ENCODE peak calls at places on chromosomes 16 and 17, in ten cellular contexts. E is WTC11; M is cardiac fibroblast; C is activated gamma-delta T cell treated with anti-CD3 and anti-CD28 coated beads, Interleukin-2, amount 50 U/mL, for 16 hours; L is NCI-H1048; W is stimulated activated CD4-positive, alpha-beta T cell treated with anti-CD3 and anti-CD28 coated beads, Interleukin-4, amount 100 ng/mL, for 24 hours; U is fibroblast of mammary gland; Y is NCI-H774; V is A172; O is naive thymus-derived CD8-positive, alpha-beta T cell. J is an unnamed sample.

GRCh38 chr16:88601313-88602036 is 31.3 kb downstream of the ZC3H18 start:
- DNase-seq in W (no peak), O (no peak), V (no peak), L (no peak), U (no peak), Y (no peak), C (no peak), E (no peak), M (no peak), J (no peak)

GRCh38 chr17:55577687-55578086 is 66.4 kb upstream of the SMIM36 start:
- DNase-seq in O (no peak), E (no peak), C (no peak), W (peak; percentile 52), V (peak; percentile 51), Y (no peak), M (peak; percentile 14), L (no peak), U (peak; percentile 54), J (no peak)

GRCh38 chr16:67842509-67843342 is 606 bp downstream of the THAP11 start:
- DNase-seq in W (peak; percentile 62), M (peak; percentile 66), C (peak; percentile 45), V (no peak), L (no peak), E (peak; percentile 59), Y (no peak), O (peak; percentile 47), U (peak; percentile 45), J (no peak)

GRCh38 chr17:79631640-79632431 is 21.0 kb upstream of the RBFOX3 start:
- DNase-seq in C (no peak), W (peak; percentile 0), E (peak; percentile 4), O (no peak), Y (no peak), U (no peak), M (no peak), V (no peak), L (no peak), J (no peak)

GRCh38 chr17:28575126-28575795 is 1.4 kb downstream of the ALDOC start:
- DNase-seq in M (peak; percentile 23), V (no peak), O (no peak), E (no peak), Y (no peak), W (no peak), U (no peak), L (no peak), C (no peak), J (no peak)

GRCh38 chr17:34852614-34853013 is 108.6 kb downstream of the CCT6B start:
- DNase-seq in O (no peak), E (no peak), U (no peak), W (no peak), Y (peak; percentile 0), C (no peak), M (no peak), V (peak; percentile 32), L (no peak), J (no peak)

GRCh38 chr17:72342582-72343527 is 222.0 kb downstream of the SOX9 start:
- DNase-seq in L (no peak), Y (no peak), E (no peak), C (no peak), V (no peak), U (peak; percentile 43), M (peak; percentile 37), W (no peak), O (no peak), J (no peak)

GRCh38 chr17:45837187-45837586 is 7.5 kb upstream of the SPPL2C start:
- DNase-seq in U (no peak), W (no peak), C (no peak), Y (no peak), V (no peak), O (no peak), E (no peak), L (no peak), M (no peak), J (no peak)

GRCh38 chr16:81562174-81562849 is 117.7 kb downstream of the CMIP start:
- DNase-seq in L (no peak), V (no peak), M (no peak), Y (no peak), W (no peak), E (no peak), U (no peak), C (no peak), O (no peak), J (no peak)

GRCh38 chr16:17238285-17239028 is 232.3 kb downstream of the XYLT1 start:
- DNase-seq in L (no peak), Y (no peak), W (no peak), C (no peak), O (no peak), U (peak; percentile 50), V (no peak), E (no peak), M (no peak), J (no peak)

GRCh38 chr17:78345172-78345571 is 14.7 kb downstream of the SOCS3 start:
- DNase-seq in U (no peak), W (no peak), V (no peak), L (no peak), M (no peak), O (no peak), Y (no peak), E (no peak), C (no peak), J (no peak)

GRCh38 chr16:48503779-48504178 is 106.2 kb downstream of the N4BP1 start:
- DNase-seq in E (no peak), L (no peak), Y (no peak), U (peak; percentile 89), W (no peak), M (peak; percentile 90), V (no peak), O (no peak), C (no peak), J (peak; percentile 90)

GRCh38 chr16:56824335-56824734 is 40.7 kb upstream of the SLC12A3 start:
- DNase-seq in E (no peak), O (no peak), M (no peak), V (peak; percentile 61), W (no peak), C (no peak), U (peak; percentile 11), L (no peak), Y (peak; percentile 29), J (no peak)

GRCh38 chr17:42784361-42784760 is 4.0 kb downstream of the WNK4 start:
- DNase-seq in M (no peak), O (no peak), W (no peak), E (no peak), U (no peak), C (no peak), Y (no peak), V (no peak), L (no peak), J (no peak)

GRCh38 chr16:73887895-73888294 is 408.7 kb upstream of the PSMD7 start:
- DNase-seq in W (no peak), M (no peak), V (no peak), C (no peak), Y (no peak), U (no peak), O (no peak), E (no peak), L (no peak), J (no peak)

GRCh38 chr16:64380751-64381150 is 741.1 kb downstream of the CDH11 start:
- DNase-seq in U (no peak), Y (no peak), M (no peak), C (no peak), W (no peak), O (no peak), E (peak; percentile 46), L (no peak), V (no peak), J (no peak)

GRCh38 chr16:11597268-11597690 is 10.6 kb upstream of the LITAF start:
- DNase-seq in E (no peak), Y (no peak), O (no peak), W (peak; percentile 23), U (no peak), L (no peak), M (peak; percentile 39), C (no peak), V (peak; percentile 47), J (no peak)

GRCh38 chr17:438191-438590 is 85.6 kb upstream of the RPH3AL start:
- DNase-seq in L (no peak), Y (no peak), O (no peak), M (no peak), W (no peak), E (no peak), U (no peak), V (no peak), C (no peak), J (no peak)

GRCh38 chr17:55086635-55087058 is 118.1 kb downstream of the STXBP4 start:
- DNase-seq in O (no peak), Y (peak; percentile 14), E (no peak), V (peak; percentile 77), W (no peak), L (no peak), M (peak; percentile 88), U (peak; percentile 89), C (no peak), J (peak; percentile 74)

GRCh38 chr17:81866440-81867122 is 4.6 kb downstream of the ARHGDIA start:
- DNase-seq in E (no peak), V (no peak), W (no peak), Y (no peak), O (no peak), M (peak; percentile 43), U (peak; percentile 27), C (no peak), L (no peak), J (no peak)

GRCh38 chr16:75789237-75789636 is 62.9 kb upstream of the CPHXL start:
- DNase-seq in Y (peak; percentile 9), E (no peak), L (no peak), O (no peak), C (peak; percentile 9), V (peak; percentile 56), M (peak; percentile 64), U (peak; percentile 62), W (peak; percentile 20), J (peak; percentile 32)

J was measured in HFF-Myc.